ENCODE peak calls at places on chromosome 16, in ten cellular contexts. U is bronchial epithelial cell, W is RWPE1, D is AG10803, P is endodermal cell, C is activated B cell treated with CpG ODN at 0.5 μM for 24 hours, V is IMR-90, L is kidney epithelial cell, N is endothelial cell of umbilical vein, K is GM10248. J is an unnamed sample.

GRCh38 chr16:3793161-3793576 is 75.8 kb upstream of the TRAP1 start:
- DNase-seq in V (no peak), D (no peak), K (no peak), N (peak; percentile 81), L (no peak), C (no peak), W (peak; percentile 40), U (peak; percentile 84), P (no peak), J (no peak)

GRCh38 chr16:71956500-71956899 is 43.7 kb downstream of the PKD1L3 start:
- DNase-seq in W (no peak), C (no peak), U (peak; percentile 20), D (no peak), K (no peak), L (no peak), N (peak; percentile 7), P (no peak), V (no peak), J (no peak)

GRCh38 chr16:27951752-27952151 is 111.8 kb downstream of the GSG1L start:
- DNase-seq in C (no peak), U (peak; percentile 15), N (no peak), P (no peak), K (no peak), L (no peak), W (no peak), V (peak; percentile 43), D (peak; percentile 65), J (no peak)

GRCh38 chr16:80144191-80144590 is 396.6 kb upstream of the DYNLRB2 start:
- DNase-seq in U (peak; percentile 57), D (no peak), N (no peak), V (peak; percentile 79), C (no peak), W (no peak), L (no peak), K (peak; percentile 14), P (no peak), J (no peak)

GRCh38 chr16:89732142-89732917 is 11.0 kb downstream of the ZNF276 start:
- DNase-seq in N (no peak), K (no peak), C (no peak), U (no peak), L (no peak), V (no peak), P (peak; percentile 53), D (no peak), W (no peak), J (no peak)

GRCh38 chr16:52309761-52310416 is 237.1 kb downstream of the TOX3 start:
- DNase-seq in W (no peak), K (no peak), D (no peak), P (no peak), L (no peak), V (no peak), U (no peak), N (no peak), C (no peak), J (no peak)

GRCh38 chr16:13193721-13194120 is 292.3 kb downstream of the SHISA9 start:
- DNase-seq in C (no peak), D (no peak), W (no peak), K (no peak), V (no peak), P (no peak), L (no peak), U (no peak), N (no peak), J (no peak)

GRCh38 chr16:85616608-85617311 is 3.6 kb downstream of the GSE1 start:
- DNase-seq in D (no peak), C (peak; percentile 38), U (no peak), W (no peak), V (no peak), K (peak; percentile 85), P (no peak), L (no peak), N (no peak), J (no peak)

DNA sequence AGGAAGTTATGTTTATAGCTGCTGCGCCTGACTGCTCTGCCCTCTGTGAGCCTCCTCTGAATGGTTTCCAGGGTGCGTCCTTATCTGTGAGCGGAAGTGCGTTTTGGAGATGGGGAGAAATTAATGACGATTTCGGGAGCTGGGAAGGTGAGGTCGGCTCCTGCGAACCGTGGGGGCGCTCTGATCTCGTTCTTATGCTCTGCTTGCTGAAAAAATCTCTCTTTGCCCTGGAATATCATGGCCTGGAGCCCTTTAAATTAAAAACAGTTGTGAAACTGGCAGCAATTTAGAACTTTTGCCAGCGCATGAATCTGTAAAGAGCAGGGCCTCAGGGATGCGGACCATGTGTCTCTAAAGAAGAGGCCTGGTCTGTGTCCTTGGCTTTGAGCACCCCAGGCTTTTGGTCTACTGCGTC is 135.8 kb upstream of the ZFHX3 start:
- DNase-seq in W (no peak), N (no peak), L (no peak), U (no peak), D (peak; percentile 80), V (no peak), C (no peak), K (no peak), P (no peak), J (no peak)
- TF ChIP-seq CTCF in W (no peak), N (no peak), L (no peak), U (no peak), D (peak; percentile 44), V (no peak), C (no peak), K (no peak), P (no peak), J (no peak)

GRCh38 chr16:56670640-56670934 is 973 bp downstream of the MT1H start:
- DNase-seq in D (no peak), N (no peak), P (no peak), C (no peak), L (no peak), W (no peak), U (no peak), V (no peak), K (no peak), J (no peak)

GRCh38 chr16:56671706-56672105 is 2.1 kb downstream of the MT1H start:
- DNase-seq in P (no peak), U (peak; percentile 46), N (no peak), D (no peak), W (no peak), K (no peak), L (no peak), C (no peak), V (peak; percentile 44), J (no peak)

GRCh38 chr16:56672761-56673536 is 3.3 kb downstream of the MT1H start:
- DNase-seq in L (no peak), D (no peak), C (no peak), W (no peak), K (no peak), V (peak; percentile 56), N (no peak), U (peak; percentile 27), P (no peak), J (no peak)

GRCh38 chr16:56675685-56676210 is 6.1 kb downstream of the MT1H start:
- DNase-seq in N (no peak), K (no peak), V (no peak), W (no peak), U (no peak), C (no peak), L (no peak), D (no peak), P (peak; percentile 84), J (peak; percentile 36)

GRCh38 chr16:56673916-56674315 is 4.3 kb downstream of the MT1H start:
- DNase-seq in K (no peak), D (no peak), U (peak; percentile 35), W (no peak), C (no peak), P (peak; percentile 86), V (peak; percentile 20), N (peak; percentile 18), L (no peak), J (no peak)
- TF ChIP-seq CTCF in K (peak; percentile 50), D (peak; percentile 59), U (peak; percentile 75), W (no peak), C (no peak), P (peak; percentile 84), V (peak; percentile 45), N (peak; percentile 22), L (peak; percentile 69), J (no peak)

GRCh38 chr16:57721765-57722499 is 13.6 kb upstream of the KATNB1 start:
- DNase-seq in N (no peak), W (no peak), D (no peak), C (no peak), V (no peak), P (peak; percentile 55), L (no peak), U (no peak), K (no peak), J (no peak)

GRCh38 chr16:57724541-57724940 is 11.0 kb upstream of the KATNB1 start:
- DNase-seq in U (no peak), K (no peak), L (no peak), W (no peak), P (no peak), N (no peak), D (no peak), C (no peak), V (no peak), J (no peak)

GRCh38 chr16:57722651-57723050 is 12.9 kb upstream of the KATNB1 start:
- DNase-seq in L (no peak), U (no peak), C (no peak), K (no peak), V (no peak), N (no peak), D (no peak), P (no peak), W (no peak), J (no peak)

GRCh38 chr16:57721356-57721755 is 14.2 kb upstream of the KATNB1 start:
- DNase-seq in N (no peak), U (no peak), D (no peak), W (no peak), V (no peak), L (no peak), P (no peak), K (no peak), C (no peak), J (no peak)

GRCh38 chr16:57723170-57723569 is 12.4 kb upstream of the KATNB1 start:
- DNase-seq in W (no peak), L (no peak), P (peak; percentile 85), V (no peak), D (no peak), K (no peak), U (no peak), N (peak; percentile 16), C (no peak), J (no peak)
- TF ChIP-seq CTCF in W (no peak), L (peak; percentile 38), P (peak; percentile 76), V (peak; percentile 17), D (peak; percentile 2), K (no peak), U (peak; percentile 15), N (peak; percentile 15), C (no peak), J (no peak)

DNA sequence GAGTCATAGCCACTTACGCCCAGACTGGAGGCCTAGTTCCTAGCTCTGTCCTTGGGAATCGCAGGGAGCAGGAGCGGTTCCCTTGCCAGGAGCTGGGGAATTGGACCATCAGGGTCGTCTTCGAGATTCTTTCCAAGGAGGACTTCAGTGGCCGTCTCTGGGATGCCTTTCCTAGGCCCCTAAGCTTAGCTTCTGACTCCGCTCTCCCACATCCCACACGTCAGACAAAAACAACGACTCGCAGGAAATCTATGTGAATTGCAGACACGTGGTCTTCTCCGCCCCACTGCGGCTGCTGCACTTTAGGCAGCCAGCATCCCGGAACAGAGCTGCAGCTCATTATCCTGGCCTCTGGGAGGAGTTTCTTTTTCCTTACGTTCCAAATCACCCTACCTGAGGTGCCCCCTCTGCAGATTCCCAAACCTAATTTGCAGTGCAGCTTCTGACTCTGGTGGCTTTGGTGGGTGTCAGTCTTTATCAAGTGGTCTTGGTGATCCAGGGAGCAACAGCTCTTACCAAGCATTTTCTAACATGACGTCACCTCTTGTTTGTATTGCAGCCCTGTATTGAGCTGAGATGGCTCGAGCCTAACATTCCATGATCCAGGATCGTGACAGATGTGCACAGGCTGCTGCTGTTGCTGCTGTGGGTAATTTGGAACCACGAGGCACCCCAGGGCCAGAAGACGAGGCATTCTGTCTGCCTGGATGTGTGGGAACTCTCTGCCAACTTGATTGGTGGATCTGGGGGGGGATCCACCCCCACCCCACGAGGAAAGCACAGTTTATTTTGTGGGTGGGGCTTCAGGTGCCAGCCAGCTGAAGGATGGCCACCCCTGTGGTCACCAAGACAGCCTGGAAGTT is 1.1 kb downstream of the KATNB1 start:
- DNase-seq in D (peak; percentile 86), W (peak; percentile 59), P (peak; percentile 78), U (peak; percentile 69), K (no peak), N (peak; percentile 79), C (no peak), V (peak; percentile 87), L (peak; percentile 50), J (no peak)
- TF ChIP-seq CTCF in D (peak; percentile 35), W (peak; percentile 42), P (peak; percentile 51), U (peak; percentile 26), K (peak; percentile 35), N (no peak), C (no peak), V (peak; percentile 18), L (peak; percentile 24), J (no peak)